ENCODE peak calls at places on chromosomes 6 and 20, in eight cellular contexts. One of them, this sample, is unnamed.

GRCh38 chr6:148835920-148836441 is 89.2 kb downstream of the UST start:
- DNase-seq in CD8-positive, alpha-beta memory T cell: no peak
- DNase-seq in uterus: no peak
- DNase-seq in mucosa of gallbladder: no peak
- DNase-seq in left cardiac atrium: no peak
- DNase-seq in Calu3: no peak
- DNase-seq in GF-D8: no peak
- DNase-seq in activated CD4-positive, alpha-beta T cell treated with anti-CD3 and anti-CD28 coated beads, Interleukin-2, amount 50 U/mL, for 1 hour: no peak
- DNase-seq in this sample: peak; percentile 32

GRCh38 chr6:41517473-41517872 is 28.7 kb upstream of the FOXP4 start:
- DNase-seq in CD8-positive, alpha-beta memory T cell: no peak
- DNase-seq in uterus: no peak
- DNase-seq in mucosa of gallbladder: no peak
- DNase-seq in left cardiac atrium: no peak
- DNase-seq in Calu3: no peak
- DNase-seq in GF-D8: no peak
- DNase-seq in activated CD4-positive, alpha-beta T cell treated with anti-CD3 and anti-CD28 coated beads, Interleukin-2, amount 50 U/mL, for 1 hour: no peak
- DNase-seq in this sample: no peak

GRCh38 chr6:85537055-85537494 is 56.6 kb downstream of the SNX14 start:
- DNase-seq in CD8-positive, alpha-beta memory T cell: no peak
- DNase-seq in uterus: no peak
- DNase-seq in mucosa of gallbladder: no peak
- DNase-seq in left cardiac atrium: no peak
- DNase-seq in Calu3: no peak
- DNase-seq in GF-D8: no peak
- DNase-seq in activated CD4-positive, alpha-beta T cell treated with anti-CD3 and anti-CD28 coated beads, Interleukin-2, amount 50 U/mL, for 1 hour: no peak
- DNase-seq in this sample: no peak

GRCh38 chr6:13383280-13384163 is 55.2 kb upstream of the TBC1D7 start:
- DNase-seq in CD8-positive, alpha-beta memory T cell: peak; percentile 62
- DNase-seq in uterus: no peak
- DNase-seq in mucosa of gallbladder: no peak
- DNase-seq in left cardiac atrium: no peak
- DNase-seq in Calu3: peak; percentile 32
- DNase-seq in GF-D8: no peak
- DNase-seq in activated CD4-positive, alpha-beta T cell treated with anti-CD3 and anti-CD28 coated beads, Interleukin-2, amount 50 U/mL, for 1 hour: no peak
- DNase-seq in this sample: no peak

GRCh38 chr20:62651285-62652021 is 9.2 kb downstream of the SLCO4A1 start:
- DNase-seq in CD8-positive, alpha-beta memory T cell: peak; percentile 95
- DNase-seq in uterus: peak; percentile 70
- DNase-seq in mucosa of gallbladder: peak; percentile 81
- DNase-seq in left cardiac atrium: peak; percentile 80
- DNase-seq in Calu3: no peak
- DNase-seq in GF-D8: peak; percentile 58
- DNase-seq in activated CD4-positive, alpha-beta T cell treated with anti-CD3 and anti-CD28 coated beads, Interleukin-2, amount 50 U/mL, for 1 hour: peak; percentile 90
- DNase-seq in this sample: peak; percentile 35

GRCh38 chr20:49669601-49670189 is 44.0 kb downstream of the B4GALT5 start:
- DNase-seq in CD8-positive, alpha-beta memory T cell: peak; percentile 53
- DNase-seq in uterus: no peak
- DNase-seq in mucosa of gallbladder: no peak
- DNase-seq in left cardiac atrium: no peak
- DNase-seq in Calu3: no peak
- DNase-seq in GF-D8: no peak
- DNase-seq in activated CD4-positive, alpha-beta T cell treated with anti-CD3 and anti-CD28 coated beads, Interleukin-2, amount 50 U/mL, for 1 hour: no peak
- DNase-seq in this sample: no peak

GRCh38 chr20:21583486-21584168 is 69.8 kb upstream of the NKX2-2 start:
- DNase-seq in CD8-positive, alpha-beta memory T cell: no peak
- DNase-seq in uterus: no peak
- DNase-seq in mucosa of gallbladder: no peak
- DNase-seq in left cardiac atrium: no peak
- DNase-seq in Calu3: no peak
- DNase-seq in GF-D8: no peak
- DNase-seq in activated CD4-positive, alpha-beta T cell treated with anti-CD3 and anti-CD28 coated beads, Interleukin-2, amount 50 U/mL, for 1 hour: no peak
- DNase-seq in this sample: no peak

GRCh38 chr6:166729658-166730057 is 102.6 kb upstream of the RPS6KA2 start:
- DNase-seq in CD8-positive, alpha-beta memory T cell: no peak
- DNase-seq in uterus: no peak
- DNase-seq in mucosa of gallbladder: no peak
- DNase-seq in left cardiac atrium: no peak
- DNase-seq in Calu3: no peak
- DNase-seq in GF-D8: no peak
- DNase-seq in activated CD4-positive, alpha-beta T cell treated with anti-CD3 and anti-CD28 coated beads, Interleukin-2, amount 50 U/mL, for 1 hour: no peak
- DNase-seq in this sample: no peak

GRCh38 chr20:32823737-32824588 is 4.2 kb downstream of the MAPRE1 start:
- DNase-seq in CD8-positive, alpha-beta memory T cell: no peak
- DNase-seq in uterus: no peak
- DNase-seq in mucosa of gallbladder: no peak
- DNase-seq in left cardiac atrium: no peak
- DNase-seq in Calu3: no peak
- DNase-seq in GF-D8: peak; percentile 31
- DNase-seq in activated CD4-positive, alpha-beta T cell treated with anti-CD3 and anti-CD28 coated beads, Interleukin-2, amount 50 U/mL, for 1 hour: no peak
- DNase-seq in this sample: no peak